ENCODE peak calls at places on chromosomes 13 and 19, in five cellular contexts. One of them, this sample, is unnamed.

GRCh38 chr13:106498571-106498970 is 36.9 kb downstream of the EFNB2 start:
- DNase-seq in fibroblast of mammary gland: no peak
- DNase-seq in uterus: no peak
- DNase-seq in stimulated activated CD8-positive, alpha-beta memory T cell treated with anti-CD3 and anti-CD28 coated beads, Interleukin-15, amount 100 ng/mL, for 24 hours: no peak
- DNase-seq in hepatic stellate cell: no peak
- DNase-seq in this sample: no peak

GRCh38 chr13:34507630-34508029 is 434.4 kb upstream of the NBEA start:
- DNase-seq in fibroblast of mammary gland: no peak
- DNase-seq in uterus: no peak
- DNase-seq in stimulated activated CD8-positive, alpha-beta memory T cell treated with anti-CD3 and anti-CD28 coated beads, Interleukin-15, amount 100 ng/mL, for 24 hours: no peak
- DNase-seq in hepatic stellate cell: no peak
- DNase-seq in this sample: no peak

GRCh38 chr19:46631481-46631880 is 4.5 kb downstream of the GNG8 start:
- DNase-seq in fibroblast of mammary gland: peak; percentile 72
- DNase-seq in uterus: peak; percentile 84
- DNase-seq in stimulated activated CD8-positive, alpha-beta memory T cell treated with anti-CD3 and anti-CD28 coated beads, Interleukin-15, amount 100 ng/mL, for 24 hours: no peak
- DNase-seq in hepatic stellate cell: no peak
- DNase-seq in this sample: peak; percentile 28

GRCh38 chr13:54194233-54195024 is 1165.8 kb downstream of the OLFM4 start:
- DNase-seq in fibroblast of mammary gland: no peak
- DNase-seq in uterus: no peak
- DNase-seq in stimulated activated CD8-positive, alpha-beta memory T cell treated with anti-CD3 and anti-CD28 coated beads, Interleukin-15, amount 100 ng/mL, for 24 hours: no peak
- DNase-seq in hepatic stellate cell: no peak
- DNase-seq in this sample: no peak

GRCh38 chr13:22047785-22048104 is 376.9 kb downstream of the FGF9 start:
- DNase-seq in fibroblast of mammary gland: no peak
- DNase-seq in uterus: no peak
- DNase-seq in stimulated activated CD8-positive, alpha-beta memory T cell treated with anti-CD3 and anti-CD28 coated beads, Interleukin-15, amount 100 ng/mL, for 24 hours: no peak
- DNase-seq in hepatic stellate cell: no peak
- DNase-seq in this sample: no peak

GRCh38 chr19:41530761-41531301 is 45.1 kb upstream of the CEACAM21 start:
- DNase-seq in fibroblast of mammary gland: peak; percentile 4
- DNase-seq in uterus: no peak
- DNase-seq in stimulated activated CD8-positive, alpha-beta memory T cell treated with anti-CD3 and anti-CD28 coated beads, Interleukin-15, amount 100 ng/mL, for 24 hours: no peak
- DNase-seq in hepatic stellate cell: no peak
- DNase-seq in this sample: no peak

GRCh38 chr13:30870049-30870884 is 35.8 kb upstream of the MEDAG start:
- DNase-seq in fibroblast of mammary gland: peak; percentile 100
- DNase-seq in uterus: peak; percentile 84
- DNase-seq in stimulated activated CD8-positive, alpha-beta memory T cell treated with anti-CD3 and anti-CD28 coated beads, Interleukin-15, amount 100 ng/mL, for 24 hours: no peak
- DNase-seq in hepatic stellate cell: peak; percentile 89
- DNase-seq in this sample: peak; percentile 99

GRCh38 chr19:51803529-51803928 is 8.6 kb downstream of the FPR3 start:
- DNase-seq in fibroblast of mammary gland: no peak
- DNase-seq in uterus: no peak
- DNase-seq in stimulated activated CD8-positive, alpha-beta memory T cell treated with anti-CD3 and anti-CD28 coated beads, Interleukin-15, amount 100 ng/mL, for 24 hours: no peak
- DNase-seq in hepatic stellate cell: no peak
- DNase-seq in this sample: no peak

GRCh38 chr19:4374451-4375163 is 25.7 kb downstream of the SH3GL1 start:
- DNase-seq in fibroblast of mammary gland: peak; percentile 96
- DNase-seq in uterus: peak; percentile 78
- DNase-seq in stimulated activated CD8-positive, alpha-beta memory T cell treated with anti-CD3 and anti-CD28 coated beads, Interleukin-15, amount 100 ng/mL, for 24 hours: no peak
- DNase-seq in hepatic stellate cell: peak; percentile 90
- DNase-seq in this sample: peak; percentile 91

GRCh38 chr13:31413531-31413930 is 213.8 kb downstream of the B3GLCT start:
- DNase-seq in fibroblast of mammary gland: no peak
- DNase-seq in uterus: no peak
- DNase-seq in stimulated activated CD8-positive, alpha-beta memory T cell treated with anti-CD3 and anti-CD28 coated beads, Interleukin-15, amount 100 ng/mL, for 24 hours: no peak
- DNase-seq in hepatic stellate cell: no peak
- DNase-seq in this sample: no peak

GRCh38 chr19:45508931-45509691 is 1.8 kb downstream of the VASP start:
- DNase-seq in fibroblast of mammary gland: peak; percentile 48
- DNase-seq in uterus: peak; percentile 86
- DNase-seq in stimulated activated CD8-positive, alpha-beta memory T cell treated with anti-CD3 and anti-CD28 coated beads, Interleukin-15, amount 100 ng/mL, for 24 hours: no peak
- DNase-seq in hepatic stellate cell: peak; percentile 92
- DNase-seq in this sample: peak; percentile 70

GRCh38 chr19:58500242-58500641 is 11.6 kb downstream of the SLC27A5 start:
- DNase-seq in fibroblast of mammary gland: no peak
- DNase-seq in uterus: no peak
- DNase-seq in stimulated activated CD8-positive, alpha-beta memory T cell treated with anti-CD3 and anti-CD28 coated beads, Interleukin-15, amount 100 ng/mL, for 24 hours: no peak
- DNase-seq in hepatic stellate cell: no peak
- DNase-seq in this sample: no peak

GRCh38 chr19:39498262-39499081 is at the start of gene DLL3:
- DNase-seq in fibroblast of mammary gland: peak; percentile 8
- DNase-seq in uterus: no peak
- DNase-seq in stimulated activated CD8-positive, alpha-beta memory T cell treated with anti-CD3 and anti-CD28 coated beads, Interleukin-15, amount 100 ng/mL, for 24 hours: no peak
- DNase-seq in hepatic stellate cell: no peak
- DNase-seq in this sample: no peak

GRCh38 chr19:13764101-13764807 is at the start of gene MRI1:
- DNase-seq in fibroblast of mammary gland: peak; percentile 61
- DNase-seq in uterus: peak; percentile 83
- DNase-seq in stimulated activated CD8-positive, alpha-beta memory T cell treated with anti-CD3 and anti-CD28 coated beads, Interleukin-15, amount 100 ng/mL, for 24 hours: peak; percentile 54
- DNase-seq in hepatic stellate cell: peak; percentile 88
- DNase-seq in this sample: peak; percentile 48

GRCh38 chr13:27978301-27978968 is 9.3 kb upstream of the CDX2 start:
- DNase-seq in fibroblast of mammary gland: no peak
- DNase-seq in uterus: no peak
- DNase-seq in stimulated activated CD8-positive, alpha-beta memory T cell treated with anti-CD3 and anti-CD28 coated beads, Interleukin-15, amount 100 ng/mL, for 24 hours: no peak
- DNase-seq in hepatic stellate cell: no peak
- DNase-seq in this sample: no peak

This sample was measured in HCEC 1CT.